ENCODE peak calls at places on chromosomes 16 and 17, in seven cellular contexts. I, W, X, N, Z, M and C are unnamed samples.

GRCh38 chr16:473046-474043 is 47.9 kb downstream of the RAB11FIP3 start:
- DNase-seq in I (no peak), W (no peak), X (no peak), N (no peak), Z (no peak), M (no peak), C (no peak)

GRCh38 chr16:68093816-68094613 is 8.8 kb downstream of the NFATC3 start:
- DNase-seq in I (no peak), W (no peak), X (no peak), N (peak; percentile 54), Z (peak; percentile 12), M (no peak), C (no peak)

GRCh38 chr17:50165466-50165865 is 339 bp upstream of the SGCA start:
- DNase-seq in I (no peak), W (no peak), X (no peak), N (no peak), Z (no peak), M (no peak), C (no peak)

GRCh38 chr17:66431080-66431795 is 128.8 kb downstream of the PRKCA start:
- DNase-seq in I (no peak), W (no peak), X (no peak), N (peak; percentile 33), Z (no peak), M (no peak), C (no peak)

GRCh38 chr17:17152385-17152784 is 53.7 kb downstream of the PLD6 start:
- DNase-seq in I (no peak), W (no peak), X (no peak), N (no peak), Z (peak; percentile 11), M (no peak), C (no peak)

GRCh38 chr16:83771306-83771942 is 36.4 kb upstream of the HSBP1 start:
- DNase-seq in I (no peak), W (no peak), X (no peak), N (peak; percentile 6), Z (no peak), M (no peak), C (no peak)

GRCh38 chr17:59372138-59372751 is 40.8 kb downstream of the YPEL2 start:
- DNase-seq in I (peak; percentile 66), W (peak; percentile 30), X (no peak), N (peak; percentile 83), Z (no peak), M (no peak), C (peak; percentile 55)

GRCh38 chr17:10292057-10292931 is 80.5 kb downstream of the MYH13 start:
- DNase-seq in I (no peak), W (no peak), X (no peak), N (peak; percentile 77), Z (peak; percentile 12), M (no peak), C (no peak)

GRCh38 chr16:11256657-11257130 is 690 bp upstream of the SOCS1 start:
- DNase-seq in I (peak; percentile 51), W (no peak), X (no peak), N (peak; percentile 33), Z (peak; percentile 60), M (no peak), C (peak; percentile 29)

GRCh38 chr16:69106491-69107291 is 1.2 kb downstream of the HAS3 start:
- DNase-seq in I (no peak), W (no peak), X (no peak), N (no peak), Z (peak; percentile 32), M (no peak), C (no peak)

GRCh38 chr17:79989106-79989835 is 46.4 kb downstream of the TBC1D16 start:
- DNase-seq in I (no peak), W (no peak), X (no peak), N (no peak), Z (no peak), M (no peak), C (no peak)

GRCh38 chr16:80665356-80665755 is 124.6 kb downstream of the DYNLRB2 start:
- DNase-seq in I (no peak), W (no peak), X (no peak), N (no peak), Z (no peak), M (no peak), C (no peak)

GRCh38 chr17:19384723-19385391 is 2.1 kb downstream of the MFAP4 start:
- DNase-seq in I (peak; percentile 31), W (no peak), X (no peak), N (peak; percentile 96), Z (no peak), M (no peak), C (peak; percentile 52)

GRCh38 chr17:40554646-40555295 is 10.5 kb downstream of the CCR7 start:
- DNase-seq in I (no peak), W (peak; percentile 27), X (no peak), N (no peak), Z (no peak), M (no peak), C (no peak)

GRCh38 chr17:65415991-65416390 is 145.5 kb downstream of the AXIN2 start:
- DNase-seq in I (no peak), W (no peak), X (no peak), N (no peak), Z (no peak), M (no peak), C (no peak)

GRCh38 chr17:5557485-5557884 is 26.8 kb downstream of the NLRP1 start:
- DNase-seq in I (peak; percentile 7), W (no peak), X (no peak), N (peak; percentile 59), Z (peak; percentile 69), M (no peak), C (no peak)

GRCh38 chr17:58247511-58248363 is 9.4 kb downstream of the LPO start:
- DNase-seq in I (no peak), W (no peak), X (no peak), N (no peak), Z (no peak), M (no peak), C (no peak)

GRCh38 chr17:79023886-79024771 is at the start of gene C1QTNF1:
- DNase-seq in I (no peak), W (no peak), X (peak; percentile 25), N (peak; percentile 75), Z (peak; percentile 47), M (no peak), C (no peak)

GRCh38 chr17:8940866-8941471 is 24.5 kb downstream of the PIK3R5 start:
- DNase-seq in I (peak; percentile 50), W (no peak), X (no peak), N (no peak), Z (no peak), M (no peak), C (no peak)

GRCh38 chr16:87169509-87169985 is 147.6 kb downstream of the C16orf95 start:
- DNase-seq in I (no peak), W (no peak), X (no peak), N (no peak), Z (no peak), M (no peak), C (no peak)

GRCh38 chr16:11597268-11597690 is 10.6 kb upstream of the LITAF start:
- DNase-seq in I (no peak), W (no peak), X (no peak), N (no peak), Z (no peak), M (no peak), C (no peak)

GRCh38 chr17:68514809-68515208 is 2.6 kb downstream of the PRKAR1A start:
- DNase-seq in I (no peak), W (no peak), X (no peak), N (peak; percentile 93), Z (peak; percentile 77), M (no peak), C (no peak)

GRCh38 chr16:10514369-10515055 is 65.9 kb downstream of the EMP2 start:
- DNase-seq in I (peak; percentile 34), W (peak; percentile 33), X (peak; percentile 33), N (peak; percentile 82), Z (peak; percentile 52), M (no peak), C (peak; percentile 58)

GRCh38 chr17:57453841-57454240 is 197.5 kb downstream of the MSI2 start:
- DNase-seq in I (no peak), W (no peak), X (no peak), N (no peak), Z (no peak), M (no peak), C (no peak)

GRCh38 chr17:62847426-62847825 is 39.3 kb upstream of the MARCHF10 start:
- DNase-seq in I (no peak), W (no peak), X (no peak), N (no peak), Z (no peak), M (no peak), C (no peak)

GRCh38 chr17:72697602-72698146 is 394.8 kb downstream of the SLC39A11 start:
- DNase-seq in I (no peak), W (no peak), X (no peak), N (no peak), Z (no peak), M (no peak), C (no peak)